ENCODE peak calls at places on chromosomes 5 and 9, in six cellular contexts. One of them, this sample, is unnamed.

GRCh38 chr5:110634475-110634874 is 92.0 kb downstream of the TMEM232 start:
- DNase-seq in cerebellar cortex: no peak
- DNase-seq in AG10803: no peak
- DNase-seq in stimulated activated CD8-positive, alpha-beta memory T cell treated with anti-CD3 and anti-CD28 coated beads, Interleukin-12 subunit alpha, Interleukin-12 subunit beta, amount 100 ng/mL, for 1 hour: no peak
- DNase-seq in fibroblast of the aortic adventitia: no peak
- DNase-seq in activated T-cell treated with anti-CD3 and anti-CD28 coated beads, Interleukin-2, amount 50 U/mL, for 4 hours: no peak
- DNase-seq in this sample: no peak

GRCh38 chr9:133825555-133826198 is 87.5 kb upstream of the SARDH start:
- DNase-seq in cerebellar cortex: no peak
- DNase-seq in AG10803: peak
- DNase-seq in stimulated activated CD8-positive, alpha-beta memory T cell treated with anti-CD3 and anti-CD28 coated beads, Interleukin-12 subunit alpha, Interleukin-12 subunit beta, amount 100 ng/mL, for 1 hour: no peak
- DNase-seq in fibroblast of the aortic adventitia: peak
- DNase-seq in activated T-cell treated with anti-CD3 and anti-CD28 coated beads, Interleukin-2, amount 50 U/mL, for 4 hours: no peak
- DNase-seq in this sample: no peak

GRCh38 chr9:109463924-109464625 is 34.0 kb downstream of the PTPN3 start:
- DNase-seq in cerebellar cortex: no peak
- DNase-seq in AG10803: no peak
- DNase-seq in stimulated activated CD8-positive, alpha-beta memory T cell treated with anti-CD3 and anti-CD28 coated beads, Interleukin-12 subunit alpha, Interleukin-12 subunit beta, amount 100 ng/mL, for 1 hour: no peak
- DNase-seq in fibroblast of the aortic adventitia: no peak
- DNase-seq in activated T-cell treated with anti-CD3 and anti-CD28 coated beads, Interleukin-2, amount 50 U/mL, for 4 hours: no peak
- DNase-seq in this sample: no peak

GRCh38 chr9:114607671-114608524 is 3.2 kb upstream of the TMEM268 start:
- DNase-seq in cerebellar cortex: no peak
- DNase-seq in AG10803: no peak
- DNase-seq in stimulated activated CD8-positive, alpha-beta memory T cell treated with anti-CD3 and anti-CD28 coated beads, Interleukin-12 subunit alpha, Interleukin-12 subunit beta, amount 100 ng/mL, for 1 hour: no peak
- DNase-seq in fibroblast of the aortic adventitia: no peak
- DNase-seq in activated T-cell treated with anti-CD3 and anti-CD28 coated beads, Interleukin-2, amount 50 U/mL, for 4 hours: no peak
- DNase-seq in this sample: no peak

GRCh38 chr5:143758015-143758414 is 53.9 kb upstream of the HMHB1 start:
- DNase-seq in cerebellar cortex: no peak
- DNase-seq in AG10803: no peak
- DNase-seq in stimulated activated CD8-positive, alpha-beta memory T cell treated with anti-CD3 and anti-CD28 coated beads, Interleukin-12 subunit alpha, Interleukin-12 subunit beta, amount 100 ng/mL, for 1 hour: no peak
- DNase-seq in fibroblast of the aortic adventitia: no peak
- DNase-seq in activated T-cell treated with anti-CD3 and anti-CD28 coated beads, Interleukin-2, amount 50 U/mL, for 4 hours: no peak
- DNase-seq in this sample: no peak

GRCh38 chr5:10471672-10472071 is 30.0 kb downstream of the ROPN1L start:
- DNase-seq in cerebellar cortex: no peak
- DNase-seq in AG10803: peak
- DNase-seq in stimulated activated CD8-positive, alpha-beta memory T cell treated with anti-CD3 and anti-CD28 coated beads, Interleukin-12 subunit alpha, Interleukin-12 subunit beta, amount 100 ng/mL, for 1 hour: no peak
- DNase-seq in fibroblast of the aortic adventitia: peak
- DNase-seq in activated T-cell treated with anti-CD3 and anti-CD28 coated beads, Interleukin-2, amount 50 U/mL, for 4 hours: no peak
- DNase-seq in this sample: no peak

GRCh38 chr5:78754655-78755054 is 106.1 kb upstream of the LHFPL2 start:
- DNase-seq in cerebellar cortex: no peak
- DNase-seq in AG10803: no peak
- DNase-seq in stimulated activated CD8-positive, alpha-beta memory T cell treated with anti-CD3 and anti-CD28 coated beads, Interleukin-12 subunit alpha, Interleukin-12 subunit beta, amount 100 ng/mL, for 1 hour: no peak
- DNase-seq in fibroblast of the aortic adventitia: no peak
- DNase-seq in activated T-cell treated with anti-CD3 and anti-CD28 coated beads, Interleukin-2, amount 50 U/mL, for 4 hours: no peak
- DNase-seq in this sample: no peak

GRCh38 chr9:134320916-134321570 is 5.2 kb upstream of the RXRA start:
- DNase-seq in cerebellar cortex: no peak
- DNase-seq in AG10803: no peak
- DNase-seq in stimulated activated CD8-positive, alpha-beta memory T cell treated with anti-CD3 and anti-CD28 coated beads, Interleukin-12 subunit alpha, Interleukin-12 subunit beta, amount 100 ng/mL, for 1 hour: no peak
- DNase-seq in fibroblast of the aortic adventitia: no peak
- DNase-seq in activated T-cell treated with anti-CD3 and anti-CD28 coated beads, Interleukin-2, amount 50 U/mL, for 4 hours: no peak
- DNase-seq in this sample: no peak

GRCh38 chr5:92713361-92713875 is 867.6 kb downstream of the NR2F1-AS1 start:
- DNase-seq in cerebellar cortex: peak
- DNase-seq in AG10803: no peak
- DNase-seq in stimulated activated CD8-positive, alpha-beta memory T cell treated with anti-CD3 and anti-CD28 coated beads, Interleukin-12 subunit alpha, Interleukin-12 subunit beta, amount 100 ng/mL, for 1 hour: no peak
- DNase-seq in fibroblast of the aortic adventitia: no peak
- DNase-seq in activated T-cell treated with anti-CD3 and anti-CD28 coated beads, Interleukin-2, amount 50 U/mL, for 4 hours: no peak
- DNase-seq in this sample: no peak

GRCh38 chr9:113349434-113350337 is at the start of gene BSPRY:
- DNase-seq in cerebellar cortex: no peak
- DNase-seq in AG10803: no peak
- DNase-seq in stimulated activated CD8-positive, alpha-beta memory T cell treated with anti-CD3 and anti-CD28 coated beads, Interleukin-12 subunit alpha, Interleukin-12 subunit beta, amount 100 ng/mL, for 1 hour: no peak
- DNase-seq in fibroblast of the aortic adventitia: no peak
- DNase-seq in activated T-cell treated with anti-CD3 and anti-CD28 coated beads, Interleukin-2, amount 50 U/mL, for 4 hours: no peak
- DNase-seq in this sample: peak

GRCh38 chr5:141430332-141431113 is at the start of gene PCDHGA12:
- DNase-seq in cerebellar cortex: no peak
- DNase-seq in AG10803: peak
- DNase-seq in stimulated activated CD8-positive, alpha-beta memory T cell treated with anti-CD3 and anti-CD28 coated beads, Interleukin-12 subunit alpha, Interleukin-12 subunit beta, amount 100 ng/mL, for 1 hour: no peak
- DNase-seq in fibroblast of the aortic adventitia: peak
- DNase-seq in activated T-cell treated with anti-CD3 and anti-CD28 coated beads, Interleukin-2, amount 50 U/mL, for 4 hours: no peak
- DNase-seq in this sample: no peak

GRCh38 chr5:132019337-132019736 is 7.9 kb upstream of the ACSL6 start:
- DNase-seq in cerebellar cortex: no peak
- DNase-seq in AG10803: no peak
- DNase-seq in stimulated activated CD8-positive, alpha-beta memory T cell treated with anti-CD3 and anti-CD28 coated beads, Interleukin-12 subunit alpha, Interleukin-12 subunit beta, amount 100 ng/mL, for 1 hour: no peak
- DNase-seq in fibroblast of the aortic adventitia: no peak
- DNase-seq in activated T-cell treated with anti-CD3 and anti-CD28 coated beads, Interleukin-2, amount 50 U/mL, for 4 hours: no peak
- DNase-seq in this sample: no peak

GRCh38 chr5:107539163-107539445 is 131.6 kb downstream of the EFNA5 start:
- DNase-seq in cerebellar cortex: no peak
- DNase-seq in AG10803: no peak
- DNase-seq in stimulated activated CD8-positive, alpha-beta memory T cell treated with anti-CD3 and anti-CD28 coated beads, Interleukin-12 subunit alpha, Interleukin-12 subunit beta, amount 100 ng/mL, for 1 hour: no peak
- DNase-seq in fibroblast of the aortic adventitia: no peak
- DNase-seq in activated T-cell treated with anti-CD3 and anti-CD28 coated beads, Interleukin-2, amount 50 U/mL, for 4 hours: no peak
- DNase-seq in this sample: no peak

GRCh38 chr5:167528651-167529050 is 762.8 kb upstream of the WWC1 start:
- DNase-seq in cerebellar cortex: no peak
- DNase-seq in AG10803: no peak
- DNase-seq in stimulated activated CD8-positive, alpha-beta memory T cell treated with anti-CD3 and anti-CD28 coated beads, Interleukin-12 subunit alpha, Interleukin-12 subunit beta, amount 100 ng/mL, for 1 hour: no peak
- DNase-seq in fibroblast of the aortic adventitia: no peak
- DNase-seq in activated T-cell treated with anti-CD3 and anti-CD28 coated beads, Interleukin-2, amount 50 U/mL, for 4 hours: no peak
- DNase-seq in this sample: no peak

GRCh38 chr9:137000177-137000930 is 4.0 kb upstream of the CLIC3 start:
- DNase-seq in cerebellar cortex: no peak
- DNase-seq in AG10803: peak
- DNase-seq in stimulated activated CD8-positive, alpha-beta memory T cell treated with anti-CD3 and anti-CD28 coated beads, Interleukin-12 subunit alpha, Interleukin-12 subunit beta, amount 100 ng/mL, for 1 hour: no peak
- DNase-seq in fibroblast of the aortic adventitia: peak
- DNase-seq in activated T-cell treated with anti-CD3 and anti-CD28 coated beads, Interleukin-2, amount 50 U/mL, for 4 hours: no peak
- DNase-seq in this sample: no peak

This sample was measured in testis.